ENCODE peak calls at places on chromosomes 6 and 20, in nine cellular contexts. R is tibial nerve; H is Panc1; I is effector memory CD4-positive, alpha-beta T cell; U is mesenchymal stem cell; M is SK-N-SH; V is spleen; Y is stomach; S is thoracic aorta. J is an unnamed sample.

GRCh38 chr20:25065044-25065624 is 7.2 kb upstream of the ACSS1 start:
- DNase-seq in Y (peak; percentile 11), M (no peak), S (no peak), V (peak; percentile 77), R (no peak), I (no peak), H (no peak), U (no peak), J (peak; percentile 19)

GRCh38 chr20:36644032-36644712 is 1.8 kb downstream of the SLA2 start:
- DNase-seq in Y (no peak), H (no peak), V (peak; percentile 81), U (no peak), M (no peak), I (peak; percentile 60), S (no peak), R (no peak), J (no peak)

GRCh38 chr6:66851930-66852329 is 1144.9 kb upstream of the EYS start:
- DNase-seq in I (no peak), U (no peak), V (no peak), S (no peak), R (no peak), M (no peak), Y (no peak), H (no peak), J (no peak)

GRCh38 chr6:151813858-151814257 is 6.4 kb downstream of the ESR1 start:
- DNase-seq in H (no peak), U (no peak), S (no peak), R (no peak), Y (no peak), V (no peak), M (no peak), I (no peak), J (no peak)

GRCh38 chr6:134079406-134079921 is 27.0 kb upstream of the SLC2A12 start:
- DNase-seq in M (no peak), V (no peak), U (no peak), R (no peak), H (no peak), Y (peak; percentile 33), I (no peak), S (no peak), J (no peak)

GRCh38 chr6:1027795-1028569 is 283.9 kb upstream of the FOXQ1 start:
- DNase-seq in S (no peak), R (no peak), U (peak; percentile 28), H (no peak), I (no peak), V (no peak), Y (no peak), M (no peak), J (no peak)

GRCh38 chr6:47203266-47203967 is 106.3 kb downstream of the TNFRSF21 start:
- DNase-seq in R (no peak), U (peak; percentile 26), H (no peak), M (no peak), S (no peak), Y (no peak), V (no peak), I (no peak), J (no peak)

GRCh38 chr6:133083248-133083967 is 157.7 kb upstream of the EYA4 start:
- DNase-seq in S (no peak), H (no peak), U (no peak), V (no peak), Y (no peak), R (no peak), I (no peak), M (no peak), J (no peak)

GRCh38 chr6:101083533-101084172 is 202.5 kb upstream of the ASCC3 start:
- DNase-seq in I (no peak), Y (no peak), R (no peak), U (peak; percentile 95), S (no peak), M (no peak), H (peak; percentile 82), V (no peak), J (no peak)

GRCh38 chr20:38450412-38450975 is 15.4 kb upstream of the SNHG17 start:
- DNase-seq in R (no peak), M (no peak), U (no peak), Y (no peak), V (peak; percentile 38), S (no peak), I (no peak), H (no peak), J (no peak)
- H3K4me1 ChIP-seq in R (no peaks in the 10 kb centered on the region), M (peaks cover 10% of the 10 kb centered on the region), U (peaks cover 24% of the 10 kb centered on the region), Y (peaks cover 29% of the 10 kb centered on the region), V (peaks cover 18% of the 10 kb centered on the region), S (peaks cover 8% of the 10 kb centered on the region), I (peaks cover 10% of the 10 kb centered on the region), H (peaks cover 13% of the 10 kb centered on the region), J (peaks cover 14% of the 10 kb centered on the region)

GRCh38 chr6:82017316-82017715 is 230.2 kb downstream of the IBTK start:
- DNase-seq in V (no peak), I (no peak), U (peak; percentile 96), H (no peak), M (no peak), S (peak; percentile 51), R (peak; percentile 35), Y (no peak), J (peak; percentile 59)
- H3K27ac ChIP-seq in V (no peak overlapping the region), I (no peak overlapping the region), U (no peak overlapping the region), H (no peak overlapping the region), M (no peak overlapping the region), S (peak overlapping the region; percentile 78), R (no peak overlapping the region), Y (no peak overlapping the region), J (peak overlapping the region; percentile 27)

DNA sequence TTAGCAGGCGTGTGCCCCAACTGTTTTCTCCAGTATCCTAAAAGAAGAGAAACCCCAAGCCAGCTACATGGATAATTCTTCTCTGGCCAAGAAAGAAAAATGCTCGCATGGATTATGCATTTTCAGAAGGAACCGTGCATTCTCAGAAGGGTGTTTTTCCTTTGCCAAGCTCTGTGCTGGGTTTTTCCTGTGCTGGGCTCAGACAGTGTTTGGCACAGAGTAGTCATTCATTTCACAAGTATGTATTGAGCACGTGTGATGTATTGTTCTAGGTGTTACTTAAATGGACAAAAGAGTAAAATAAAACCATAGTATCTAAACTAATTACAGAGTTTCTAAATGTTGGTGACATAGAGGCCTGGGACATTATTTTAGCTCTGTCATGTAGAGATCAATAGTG is 62.7 kb upstream of the ZNF133 start:
- DNase-seq in S (no peak), R (no peak), U (peak; percentile 1), H (no peak), Y (no peak), V (no peak), M (no peak), I (no peak), J (no peak)
- H3K4me3 ChIP-seq in S (peak overlapping the region; percentile 39), R (no peak overlapping the region), U (no peak overlapping the region), H (no peak overlapping the region), Y (no peak overlapping the region), V (no peak overlapping the region), M (no peak overlapping the region), I (no peak overlapping the region), J (no peak overlapping the region)

GRCh38 chr6:33278392-33278741 is 1.4 kb downstream of the B3GALT4 start:
- DNase-seq in U (no peak), V (no peak), M (no peak), I (no peak), R (no peak), S (no peak), H (no peak), Y (no peak), J (no peak)
- H3K4me1 ChIP-seq in U (peaks cover 40% of the 10 kb centered on the region), V (peaks cover 80% of the 10 kb centered on the region), M (peaks cover 30% of the 10 kb centered on the region), I (peaks cover 47% of the 10 kb centered on the region), R (peaks cover 1% of the 10 kb centered on the region), S (peaks cover 38% of the 10 kb centered on the region), H (peaks cover 53% of the 10 kb centered on the region), Y (peaks cover 71% of the 10 kb centered on the region), J (peaks cover 31% of the 10 kb centered on the region)

GRCh38 chr6:131980338-131980790 is 29.2 kb upstream of the CCN2 start:
- DNase-seq in I (no peak), S (no peak), V (no peak), H (no peak), U (no peak), M (no peak), Y (no peak), R (no peak), J (no peak)
- H3K27ac ChIP-seq in I (no peak overlapping the region), S (no peak overlapping the region), V (no peak overlapping the region), H (peak overlapping the region; percentile 64), U (peak overlapping the region; percentile 49), M (no peak overlapping the region), Y (no peak overlapping the region), R (no peak overlapping the region), J (no peak overlapping the region)

GRCh38 chr6:16305246-16305725 is 66.9 kb downstream of the GMPR start:
- DNase-seq in I (no peak), M (no peak), S (no peak), R (no peak), U (peak; percentile 20), H (no peak), V (no peak), Y (no peak), J (no peak)
- H3K4me3 ChIP-seq in I (no peak overlapping the region), M (no peak overlapping the region), S (no peak overlapping the region), R (no peak overlapping the region), U (no peak overlapping the region), H (no peak overlapping the region), V (no peak overlapping the region), Y (no peak overlapping the region), J (no peak overlapping the region)

GRCh38 chr20:34109442-34109841 is 2.6 kb downstream of the EIF2S2 start:
- DNase-seq in H (no peak), M (no peak), I (no peak), R (no peak), Y (no peak), V (no peak), U (no peak), S (no peak), J (no peak)
- H3K4me1 ChIP-seq in H (peaks cover 22% of the 10 kb centered on the region), M (peaks cover 21% of the 10 kb centered on the region), I (peaks cover 23% of the 10 kb centered on the region), R (no peaks in the 10 kb centered on the region), Y (peaks cover 73% of the 10 kb centered on the region), V (peaks cover 68% of the 10 kb centered on the region), U (peaks cover 9% of the 10 kb centered on the region), S (peaks cover 45% of the 10 kb centered on the region), J (peaks cover 33% of the 10 kb centered on the region)

DNA sequence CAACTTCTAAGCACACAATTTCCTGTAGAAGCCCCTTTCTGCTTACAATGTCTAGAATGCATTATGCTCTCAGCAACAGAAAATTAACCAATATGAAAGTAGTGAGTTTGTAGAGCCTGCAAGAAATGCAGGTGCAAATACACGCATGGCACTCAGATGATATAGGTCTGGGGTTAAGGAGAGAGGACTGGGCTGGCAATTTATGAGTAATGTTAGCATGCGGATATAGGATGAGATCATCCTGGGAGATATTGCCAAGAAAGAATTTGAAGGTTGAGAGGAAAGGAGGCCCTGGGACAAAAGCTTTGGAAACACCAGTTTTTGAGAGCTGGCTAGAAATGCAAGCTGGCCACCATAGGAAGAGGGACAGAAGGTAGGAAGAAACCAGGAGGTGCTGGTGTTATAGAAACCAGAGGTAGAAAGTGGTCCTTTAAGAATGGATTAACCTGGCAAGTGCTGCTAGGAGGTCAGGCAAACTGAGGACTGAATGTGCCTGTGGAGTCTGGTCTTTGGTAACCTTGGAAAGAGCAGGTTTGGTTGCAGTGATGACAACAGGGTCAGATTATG is 183.2 kb upstream of the MYLIP start:
- DNase-seq in R (no peak), U (peak; percentile 35), S (no peak), V (no peak), Y (no peak), H (no peak), I (no peak), M (no peak), J (no peak)
- H3K27ac ChIP-seq in R (no peak overlapping the region), U (no peak overlapping the region), S (no peak overlapping the region), V (no peak overlapping the region), Y (no peak overlapping the region), H (no peak overlapping the region), I (no peak overlapping the region), M (no peak overlapping the region), J (no peak overlapping the region)

GRCh38 chr6:38808039-38808438 is 92.9 kb downstream of the DNAH8 start:
- DNase-seq in V (no peak), R (no peak), H (no peak), U (no peak), S (no peak), Y (no peak), M (no peak), I (no peak), J (no peak)
- H3K4me3 ChIP-seq in V (no peak overlapping the region), R (no peak overlapping the region), H (no peak overlapping the region), U (no peak overlapping the region), S (no peak overlapping the region), Y (no peak overlapping the region), M (no peak overlapping the region), I (no peak overlapping the region), J (no peak overlapping the region)

J was measured in psoas muscle.